ENCODE peak calls at places on chromosomes 1 and 21, in ten cellular contexts. J, D, W, G, L, A, O, P, M and B are unnamed samples.

GRCh38 chr1:157404063-157404501 is 148.2 kb downstream of the FCRL5 start:
- DNase-seq in J (no peak), D (no peak), W (no peak), G (no peak), L (no peak), A (no peak), O (no peak), P (no peak), M (no peak), B (no peak)

GRCh38 chr1:47618222-47618720 is 180.4 kb downstream of the FOXD2 start:
- DNase-seq in J (no peak), D (no peak), W (no peak), G (no peak), L (peak), A (no peak), O (no peak), P (no peak), M (no peak), B (no peak)

GRCh38 chr1:37845781-37846180 is 13.6 kb downstream of the MTF1 start:
- DNase-seq in J (no peak), D (no peak), W (no peak), G (no peak), L (no peak), A (no peak), O (no peak), P (no peak), M (no peak), B (no peak)

GRCh38 chr1:235226933-235227332 is 65.9 kb upstream of the RBM34 start:
- DNase-seq in J (no peak), D (no peak), W (no peak), G (no peak), L (no peak), A (no peak), O (no peak), P (no peak), M (no peak), B (no peak)

GRCh38 chr1:37670133-37670532 is 22.2 kb upstream of the CDCA8 start:
- DNase-seq in J (no peak), D (no peak), W (no peak), G (peak), L (no peak), A (no peak), O (no peak), P (no peak), M (no peak), B (no peak)

GRCh38 chr1:15152318-15153183 is 996 bp upstream of the TMEM51 start:
- DNase-seq in J (no peak), D (peak), W (peak), G (peak), L (peak), A (peak), O (peak), P (peak), M (peak), B (peak)

GRCh38 chr1:215052656-215053055 is 29.9 kb upstream of the KCNK2 start:
- DNase-seq in J (no peak), D (no peak), W (peak), G (no peak), L (no peak), A (no peak), O (peak), P (no peak), M (no peak), B (no peak)

GRCh38 chr1:119504831-119505230 is 2.2 kb upstream of the HSD3B1 start:
- DNase-seq in J (no peak), D (no peak), W (no peak), G (no peak), L (no peak), A (no peak), O (no peak), P (no peak), M (no peak), B (no peak)

GRCh38 chr1:232752365-232752764 is 52.9 kb upstream of the MAP10 start:
- DNase-seq in J (no peak), D (no peak), W (no peak), G (no peak), L (no peak), A (no peak), O (no peak), P (no peak), M (no peak), B (no peak)

GRCh38 chr1:45863117-45863670 is 59.8 kb downstream of the MAST2 start:
- DNase-seq in J (no peak), D (peak), W (no peak), G (no peak), L (no peak), A (no peak), O (no peak), P (no peak), M (peak), B (no peak)

GRCh38 chr1:170704256-170704655 is 40.3 kb downstream of the PRRX1 start:
- DNase-seq in J (no peak), D (no peak), W (no peak), G (no peak), L (no peak), A (no peak), O (peak), P (no peak), M (no peak), B (no peak)

GRCh38 chr1:15933684-15934083 is 42.2 kb downstream of the ZBTB17 start:
- DNase-seq in J (no peak), D (no peak), W (no peak), G (no peak), L (no peak), A (no peak), O (no peak), P (no peak), M (no peak), B (no peak)

GRCh38 chr1:231219422-231220401 is 21.3 kb upstream of the GNPAT start:
- DNase-seq in J (no peak), D (no peak), W (no peak), G (peak), L (no peak), A (no peak), O (no peak), P (no peak), M (no peak), B (no peak)

GRCh38 chr1:13666317-13666716 is 33.7 kb upstream of the PRDM2 start:
- DNase-seq in J (no peak), D (no peak), W (no peak), G (no peak), L (no peak), A (no peak), O (no peak), P (no peak), M (no peak), B (no peak)

GRCh38 chr21:34642211-34643075 is 26.4 kb upstream of the CLIC6 start:
- DNase-seq in J (no peak), D (no peak), W (peak), G (no peak), L (peak), A (no peak), O (peak), P (peak), M (no peak), B (no peak)

GRCh38 chr1:39148942-39149341 is 55.6 kb upstream of the MACF1 start:
- DNase-seq in J (no peak), D (no peak), W (no peak), G (no peak), L (no peak), A (no peak), O (no peak), P (no peak), M (no peak), B (no peak)

GRCh38 chr1:226133504-226134123 is 52.9 kb downstream of the ACBD3 start:
- DNase-seq in J (no peak), D (no peak), W (no peak), G (peak), L (peak), A (no peak), O (no peak), P (no peak), M (no peak), B (no peak)

GRCh38 chr1:36691374-36691773 is 208.7 kb upstream of the CSF3R start:
- DNase-seq in J (no peak), D (no peak), W (no peak), G (no peak), L (peak), A (peak), O (no peak), P (no peak), M (no peak), B (no peak)

GRCh38 chr1:118201524-118201923 is 16.5 kb upstream of the SPAG17 start:
- DNase-seq in J (no peak), D (no peak), W (no peak), G (no peak), L (no peak), A (no peak), O (no peak), P (no peak), M (no peak), B (no peak)

GRCh38 chr1:148315081-148315811 is 163.2 kb upstream of the NBPF11 start:
- DNase-seq in J (no peak), D (no peak), W (peak), G (no peak), L (no peak), A (no peak), O (no peak), P (no peak), M (no peak), B (no peak)

GRCh38 chr1:226510453-226510852 is 38.1 kb upstream of the STUM start:
- DNase-seq in J (no peak), D (no peak), W (no peak), G (no peak), L (peak), A (no peak), O (peak), P (no peak), M (no peak), B (no peak)

GRCh38 chr1:12185556-12186276 is 18.9 kb downstream of the TNFRSF1B start:
- DNase-seq in J (no peak), D (no peak), W (no peak), G (no peak), L (no peak), A (no peak), O (no peak), P (no peak), M (no peak), B (no peak)

GRCh38 chr1:6025269-6026094 is 20.2 kb upstream of the KCNAB2 start:
- DNase-seq in J (no peak), D (peak), W (no peak), G (peak), L (no peak), A (peak), O (no peak), P (no peak), M (no peak), B (no peak)

GRCh38 chr1:206714331-206715058 is 29.8 kb downstream of the MAPKAPK2 start:
- DNase-seq in J (no peak), D (peak), W (no peak), G (no peak), L (no peak), A (peak), O (peak), P (no peak), M (no peak), B (peak)

GRCh38 chr1:214552174-214552608 is 789 bp upstream of the PTPN14 start:
- DNase-seq in J (no peak), D (no peak), W (peak), G (no peak), L (peak), A (peak), O (peak), P (no peak), M (no peak), B (no peak)

GRCh38 chr21:27713159-27714109 is 746.5 kb upstream of the ADAMTS5 start:
- DNase-seq in J (no peak), D (no peak), W (no peak), G (no peak), L (no peak), A (no peak), O (peak), P (no peak), M (no peak), B (no peak)

GRCh38 chr1:18109058-18109755 is 1.6 kb downstream of the IGSF21 start:
- DNase-seq in J (no peak), D (peak), W (no peak), G (no peak), L (no peak), A (no peak), O (no peak), P (no peak), M (no peak), B (no peak)

GRCh38 chr1:239212841-239213240 is 173.5 kb upstream of the CHRM3 start:
- DNase-seq in J (no peak), D (no peak), W (no peak), G (no peak), L (no peak), A (no peak), O (no peak), P (no peak), M (no peak), B (no peak)

GRCh38 chr1:15952317-15953258 is 23.3 kb downstream of the ZBTB17 start:
- DNase-seq in J (no peak), D (no peak), W (peak), G (peak), L (peak), A (no peak), O (peak), P (peak), M (no peak), B (no peak)

GRCh38 chr1:207711285-207711684 is 40.6 kb upstream of the CD46 start:
- DNase-seq in J (no peak), D (peak), W (peak), G (no peak), L (no peak), A (no peak), O (no peak), P (no peak), M (no peak), B (no peak)

GRCh38 chr1:19979494-19979977 is at the start of gene PLA2G2A:
- DNase-seq in J (no peak), D (no peak), W (no peak), G (no peak), L (peak), A (no peak), O (peak), P (no peak), M (no peak), B (no peak)

GRCh38 chr21:33948096-33948950 is 32.7 kb upstream of the ATP5PO start:
- DNase-seq in J (peak), D (peak), W (peak), G (peak), L (peak), A (no peak), O (no peak), P (no peak), M (peak), B (peak)

GRCh38 chr1:59414406-59415133 is 117.7 kb downstream of the FGGY start:
- DNase-seq in J (no peak), D (peak), W (peak), G (no peak), L (no peak), A (no peak), O (no peak), P (no peak), M (no peak), B (no peak)

GRCh38 chr1:45804671-45804973 is 1.2 kb downstream of the MAST2 start:
- DNase-seq in J (no peak), D (no peak), W (no peak), G (no peak), L (no peak), A (peak), O (peak), P (no peak), M (no peak), B (no peak)

GRCh38 chr1:203046984-203047630 is 20.8 kb downstream of the PPFIA4 start:
- DNase-seq in J (no peak), D (no peak), W (peak), G (no peak), L (no peak), A (no peak), O (peak), P (no peak), M (no peak), B (no peak)

GRCh38 chr1:158246650-158247049 is 7.6 kb upstream of the CD1A start:
- DNase-seq in J (no peak), D (no peak), W (no peak), G (no peak), L (no peak), A (no peak), O (peak), P (no peak), M (peak), B (no peak)

GRCh38 chr1:203537806-203538464 is 44.0 kb downstream of the OPTC start:
- DNase-seq in J (no peak), D (no peak), W (no peak), G (no peak), L (no peak), A (no peak), O (peak), P (no peak), M (peak), B (no peak)

GRCh38 chr1:107061886-107062285 is 5.4 kb downstream of the PRMT6 start:
- DNase-seq in J (no peak), D (no peak), W (no peak), G (no peak), L (no peak), A (no peak), O (no peak), P (no peak), M (no peak), B (no peak)